ENCODE peak calls at places on chromosomes 5 and 9, in eight cellular contexts. G, C, B, E, T, Y, X and A are unnamed samples.
A peak's percentile ranks its signal among the peaks of the same experiment; 100 is the strongest.

GRCh38 chr9:12448246-12448645 is 244.9 kb upstream of the TYRP1 start:
- DNase-seq in X (no peak), Y (no peak), B (no peak), T (no peak), E (no peak), G (no peak), C (no peak), A (no peak)

GRCh38 chr5:176714067-176714466 is 66.8 kb downstream of the TSPAN17 start:
- DNase-seq in X (peak; percentile 22), T (no peak), C (no peak), B (no peak), Y (no peak), E (no peak), G (no peak), A (no peak)

GRCh38 chr5:150256416-150257064 is 33.0 kb downstream of the CAMK2A start:
- DNase-seq in T (no peak), Y (no peak), E (no peak), X (no peak), C (no peak), G (no peak), B (no peak), A (no peak)

GRCh38 chr9:33198163-33198562 is 31.0 kb upstream of the B4GALT1 start:
- DNase-seq in B (no peak), E (no peak), G (peak; percentile 38), Y (no peak), C (peak; percentile 61), T (no peak), X (no peak), A (no peak)

GRCh38 chr5:118956727-118957126 is 31.6 kb downstream of the DTWD2 start:
- DNase-seq in Y (no peak), G (no peak), C (peak; percentile 32), X (peak; percentile 18), T (no peak), B (no peak), E (no peak), A (no peak)

GRCh38 chr5:36624277-36624676 is 17.9 kb downstream of the SLC1A3 start:
- DNase-seq in C (no peak), G (no peak), T (no peak), X (no peak), Y (no peak), B (no peak), E (no peak), A (no peak)

GRCh38 chr5:80125962-80126480 is 90.9 kb downstream of the THBS4 start:
- DNase-seq in B (no peak), C (peak; percentile 84), Y (peak; percentile 24), X (peak; percentile 64), E (no peak), T (no peak), G (no peak), A (peak; percentile 76)

GRCh38 chr5:88389248-88390006 is 120.8 kb upstream of the TMEM161B start:
- DNase-seq in T (no peak), E (no peak), C (no peak), B (no peak), Y (no peak), X (no peak), G (no peak), A (no peak)

GRCh38 chr5:99320461-99320860 is 391.7 kb upstream of the CHD1 start:
- DNase-seq in B (no peak), E (no peak), C (no peak), G (no peak), X (no peak), Y (no peak), T (no peak), A (no peak)

GRCh38 chr9:73579823-73580222 is 428.2 kb downstream of the ANXA1 start:
- DNase-seq in E (no peak), C (no peak), T (no peak), G (no peak), Y (no peak), B (no peak), X (no peak), A (no peak)

GRCh38 chr5:14849516-14850294 is 21.9 kb downstream of the ANKH start:
- DNase-seq in Y (no peak), B (no peak), G (no peak), X (no peak), E (no peak), T (no peak), C (peak; percentile 51), A (no peak)

GRCh38 chr9:30293231-30293630 is 2091.2 kb upstream of the ACO1 start:
- DNase-seq in E (no peak), C (no peak), B (no peak), G (no peak), X (no peak), T (no peak), Y (no peak), A (no peak)

GRCh38 chr5:170773031-170773985 is 10.2 kb upstream of the GABRP start:
- DNase-seq in X (no peak), B (no peak), G (no peak), Y (no peak), E (no peak), T (no peak), C (no peak), A (no peak)

GRCh38 chr9:127562841-127563523 is 49.1 kb upstream of the STXBP1 start:
- DNase-seq in C (peak; percentile 79), G (no peak), Y (no peak), E (no peak), X (peak; percentile 80), T (no peak), B (no peak), A (no peak)